ENCODE peak calls at places on chromosomes 16 and 17, in ten cellular contexts. M is progenitor cell of endocrine pancreas; S is body of pancreas; J is fibroblast of the aortic adventitia; E is CD8-positive, alpha-beta T cell; K is endothelial cell of umbilical vein; U is endodermal cell; Y is HFFc6; Q is CD4-positive, alpha-beta T cell; B is epithelial cell of proximal tubule. I is an unnamed sample.

GRCh38 chr16:9148376-9149015 is 57.1 kb downstream of the HAPSTR1 start:
- DNase-seq in M (no peak), S (no peak), J (no peak), E (no peak), K (no peak), U (peak), Y (no peak), Q (no peak), B (no peak), I (no peak)

GRCh38 chr16:1364510-1364909 is 12.8 kb downstream of the GNPTG start:
- DNase-seq in M (no peak), S (no peak), J (no peak), E (no peak), K (no peak), U (no peak), Y (no peak), Q (no peak), B (no peak), I (no peak)

GRCh38 chr17:77416096-77416713 is 275.4 kb downstream of the SEC14L1 start:
- DNase-seq in M (no peak), S (no peak), J (no peak), E (no peak), K (no peak), U (no peak), Y (no peak), Q (no peak), B (no peak), I (no peak)

GRCh38 chr16:57315401-57315800 is 30.9 kb upstream of the PLLP start:
- DNase-seq in M (no peak), S (no peak), J (no peak), E (no peak), K (peak), U (no peak), Y (no peak), Q (no peak), B (no peak), I (no peak)

GRCh38 chr16:84916850-84917249 is 94.5 kb downstream of the ZDHHC7 start:
- DNase-seq in M (no peak), S (no peak), J (no peak), E (no peak), K (no peak), U (no peak), Y (no peak), Q (no peak), B (no peak), I (no peak)

GRCh38 chr17:50094753-50095616 is at the start of gene PDK2:
- DNase-seq in M (peak), S (peak), J (peak), E (peak), K (peak), U (peak), Y (peak), Q (peak), B (no peak), I (peak)

GRCh38 chr16:89581861-89582563 is 6.5 kb downstream of the CPNE7 start:
- DNase-seq in M (no peak), S (peak), J (peak), E (no peak), K (peak), U (no peak), Y (peak), Q (no peak), B (no peak), I (peak)

GRCh38 chr17:4678448-4679026 is 25.4 kb downstream of the PELP1 start:
- DNase-seq in M (no peak), S (peak), J (peak), E (no peak), K (peak), U (no peak), Y (peak), Q (no peak), B (peak), I (peak)

GRCh38 chr17:69485901-69486643 is 71.6 kb downstream of the MAP2K6 start:
- DNase-seq in M (no peak), S (no peak), J (no peak), E (no peak), K (peak), U (no peak), Y (no peak), Q (no peak), B (no peak), I (peak)

GRCh38 chr16:1651509-1652342 is 26.4 kb upstream of the JPT2 start:
- DNase-seq in M (no peak), S (no peak), J (no peak), E (no peak), K (no peak), U (no peak), Y (no peak), Q (no peak), B (no peak), I (peak)

GRCh38 chr17:33560165-33560564 is 267.1 kb upstream of the ASIC2 start:
- DNase-seq in M (no peak), S (no peak), J (peak), E (no peak), K (peak), U (no peak), Y (no peak), Q (no peak), B (no peak), I (peak)

GRCh38 chr17:73030501-73030911 is 62.0 kb downstream of the SLC39A11 start:
- DNase-seq in M (no peak), S (peak), J (peak), E (no peak), K (no peak), U (peak), Y (no peak), Q (no peak), B (peak), I (no peak)

GRCh38 chr17:77254961-77255741 is 114.4 kb downstream of the SEC14L1 start:
- DNase-seq in M (no peak), S (peak), J (peak), E (no peak), K (peak), U (peak), Y (peak), Q (no peak), B (peak), I (peak)

GRCh38 chr17:65677932-65678331 is 116.5 kb upstream of the AXIN2 start:
- DNase-seq in M (no peak), S (no peak), J (no peak), E (no peak), K (no peak), U (no peak), Y (peak), Q (no peak), B (no peak), I (peak)

GRCh38 chr17:11142231-11142630 is 98.8 kb upstream of the SHISA6 start:
- DNase-seq in M (no peak), S (no peak), J (no peak), E (no peak), K (no peak), U (no peak), Y (no peak), Q (no peak), B (no peak), I (no peak)

GRCh38 chr16:27962197-27962596 is 101.3 kb downstream of the GSG1L start:
- DNase-seq in M (no peak), S (no peak), J (no peak), E (no peak), K (no peak), U (no peak), Y (no peak), Q (no peak), B (no peak), I (no peak)

GRCh38 chr17:80862978-80863377 is 128.7 kb upstream of the CHMP6 start:
- DNase-seq in M (no peak), S (no peak), J (no peak), E (no peak), K (no peak), U (no peak), Y (no peak), Q (no peak), B (no peak), I (no peak)

GRCh38 chr16:65000654-65001053 is 121.2 kb downstream of the CDH11 start:
- DNase-seq in M (no peak), S (no peak), J (no peak), E (no peak), K (no peak), U (no peak), Y (no peak), Q (no peak), B (no peak), I (no peak)

GRCh38 chr17:51764387-51764971 is 394.0 kb downstream of the CA10 start:
- DNase-seq in M (peak), S (peak), J (peak), E (peak), K (peak), U (peak), Y (peak), Q (peak), B (peak), I (peak)

GRCh38 chr17:75722076-75722475 is 817 bp downstream of the ITGB4 start:
- DNase-seq in M (no peak), S (peak), J (no peak), E (no peak), K (no peak), U (no peak), Y (no peak), Q (no peak), B (no peak), I (no peak)

GRCh38 chr17:622356-622755 is 92.3 kb downstream of the VPS53 start:
- DNase-seq in M (no peak), S (no peak), J (no peak), E (no peak), K (peak), U (no peak), Y (peak), Q (no peak), B (no peak), I (peak)

GRCh38 chr17:70636517-70637133 is 467.3 kb downstream of the KCNJ2 start:
- DNase-seq in M (no peak), S (peak), J (peak), E (no peak), K (peak), U (no peak), Y (peak), Q (no peak), B (no peak), I (peak)

GRCh38 chr17:61073799-61074513 is 325.7 kb upstream of the TBX2 start:
- DNase-seq in M (no peak), S (no peak), J (no peak), E (no peak), K (no peak), U (no peak), Y (peak), Q (no peak), B (no peak), I (no peak)

GRCh38 chr17:44144966-44145739 is 3.4 kb downstream of the HROB start:
- DNase-seq in M (no peak), S (no peak), J (peak), E (no peak), K (no peak), U (peak), Y (no peak), Q (no peak), B (no peak), I (peak)

GRCh38 chr17:33171931-33172330 is 121.2 kb downstream of the ASIC2 start:
- DNase-seq in M (no peak), S (no peak), J (no peak), E (no peak), K (no peak), U (no peak), Y (no peak), Q (no peak), B (no peak), I (no peak)

GRCh38 chr17:50021681-50022370 is 26.8 kb upstream of the DLX3 start:
- DNase-seq in M (no peak), S (no peak), J (no peak), E (no peak), K (no peak), U (no peak), Y (no peak), Q (no peak), B (no peak), I (no peak)

GRCh38 chr16:85570735-85571562 is 42.2 kb upstream of the GSE1 start:
- DNase-seq in M (no peak), S (peak), J (no peak), E (peak), K (no peak), U (no peak), Y (no peak), Q (no peak), B (no peak), I (no peak)

GRCh38 chr17:4620531-4621101 is 20.9 kb downstream of the ALOX15 start:
- DNase-seq in M (no peak), S (no peak), J (no peak), E (no peak), K (no peak), U (no peak), Y (no peak), Q (no peak), B (no peak), I (no peak)

GRCh38 chr16:70693231-70693671 is 7.4 kb upstream of the MTSS2 start:
- DNase-seq in M (no peak), S (no peak), J (no peak), E (no peak), K (no peak), U (no peak), Y (no peak), Q (no peak), B (no peak), I (no peak)

GRCh38 chr17:56912105-56912999 is 1.5 kb downstream of the TRIM25 start:
- DNase-seq in M (no peak), S (peak), J (peak), E (no peak), K (peak), U (no peak), Y (no peak), Q (no peak), B (no peak), I (peak)

GRCh38 chr17:2694381-2695242 is 17.0 kb downstream of the CLUH start:
- DNase-seq in M (no peak), S (no peak), J (no peak), E (no peak), K (no peak), U (peak), Y (no peak), Q (no peak), B (no peak), I (no peak)

DNA sequence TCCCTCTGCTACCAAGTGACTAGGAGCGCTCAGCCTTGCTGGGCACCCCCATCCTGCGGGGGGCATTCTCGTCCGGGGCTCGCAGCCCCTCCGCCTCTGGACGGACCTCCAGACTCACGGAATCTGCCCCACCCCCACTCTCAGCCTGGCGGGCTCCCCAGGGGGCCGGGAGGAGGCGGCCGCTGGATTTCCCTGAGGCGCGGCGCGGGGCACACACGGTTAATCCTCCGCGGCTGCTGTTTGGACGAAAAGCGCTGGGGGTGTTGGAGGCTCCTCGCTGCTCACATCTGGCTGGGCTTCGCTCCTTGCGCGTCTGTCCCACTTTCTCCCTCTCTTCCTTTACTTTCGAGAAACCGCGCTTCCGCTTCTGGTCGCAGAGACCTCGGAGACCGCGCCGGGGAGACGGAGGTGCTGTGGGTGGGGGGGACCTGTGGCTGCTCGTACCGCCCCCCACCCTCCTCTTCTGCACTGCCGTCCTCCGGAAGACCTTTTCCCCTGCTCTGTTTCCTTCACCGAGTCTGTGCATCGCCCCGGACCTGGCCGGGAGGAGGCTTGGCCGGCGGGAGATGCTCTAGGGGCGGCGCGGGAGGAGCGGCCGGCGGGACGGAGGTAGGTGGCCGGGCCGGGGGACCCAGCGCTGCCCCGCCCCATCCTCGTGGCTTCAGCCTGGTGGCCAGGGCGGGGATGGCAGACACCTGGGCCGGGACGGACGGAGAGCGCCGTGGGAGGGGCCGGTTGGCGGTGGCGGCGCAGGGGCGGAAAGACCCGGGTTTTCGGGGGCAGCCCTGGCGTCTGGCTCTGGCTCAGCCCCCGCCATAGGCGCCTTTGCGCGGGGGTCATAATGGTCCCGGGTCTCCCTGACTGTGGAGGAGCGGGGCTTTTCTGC is at the start of gene C1QTNF1:
- DNase-seq in M (peak), S (peak), J (peak), E (no peak), K (no peak), U (peak), Y (no peak), Q (peak), B (no peak), I (peak)
- TF ChIP-seq CTCF in M (peak), S (peak), J (peak), E (peak), K (peak), U (peak), Y (peak), Q (peak), B (peak), I (peak)

DNA sequence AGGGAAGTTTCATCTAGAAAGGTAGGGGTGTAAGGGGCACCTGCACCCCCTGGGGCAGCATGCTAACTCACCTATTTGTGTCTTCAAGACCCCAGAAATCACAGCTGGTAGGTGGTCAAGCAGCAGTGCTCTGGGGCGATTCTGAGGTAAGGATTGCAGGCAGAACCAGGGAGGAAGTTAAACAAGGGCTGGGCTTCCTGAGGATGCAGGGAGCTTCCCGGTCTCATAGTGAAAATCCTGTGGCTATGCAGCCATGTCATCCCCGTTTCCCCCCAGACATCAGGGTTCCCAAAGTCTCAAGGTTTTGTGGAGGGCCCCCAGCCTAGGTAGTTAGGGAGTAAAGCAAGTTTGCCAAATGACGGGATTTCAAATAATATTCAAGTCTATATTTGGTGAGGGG is 78.5 kb downstream of the C16orf78 start:
- DNase-seq in M (no peak), S (no peak), J (no peak), E (no peak), K (no peak), U (no peak), Y (no peak), Q (no peak), B (no peak), I (no peak)
- TF ChIP-seq CTCF in M (no peak), S (no peak), J (no peak), E (no peak), K (no peak), U (no peak), Y (no peak), Q (no peak), B (no peak), I (no peak)

GRCh38 chr17:74354561-74354960 is 7.1 kb downstream of the BTBD17 start:
- DNase-seq in M (no peak), S (no peak), J (no peak), E (no peak), K (no peak), U (no peak), Y (no peak), Q (no peak), B (no peak), I (no peak)

GRCh38 chr17:74355065-74355464 is 6.6 kb downstream of the BTBD17 start:
- DNase-seq in M (no peak), S (no peak), J (no peak), E (no peak), K (no peak), U (no peak), Y (no peak), Q (no peak), B (no peak), I (no peak)

GRCh38 chr17:74351552-74352210 is 10.0 kb downstream of the BTBD17 start:
- DNase-seq in M (no peak), S (no peak), J (no peak), E (no peak), K (no peak), U (peak), Y (no peak), Q (no peak), B (no peak), I (no peak)

GRCh38 chr17:74354123-74354522 is 7.5 kb downstream of the BTBD17 start:
- DNase-seq in M (peak), S (peak), J (no peak), E (peak), K (no peak), U (peak), Y (no peak), Q (peak), B (no peak), I (no peak)

GRCh38 chr17:74353446-74354060 is 8.1 kb downstream of the BTBD17 start:
- DNase-seq in M (no peak), S (no peak), J (no peak), E (no peak), K (no peak), U (no peak), Y (no peak), Q (no peak), B (no peak), I (no peak)
- TF ChIP-seq CTCF in M (no peak), S (no peak), J (no peak), E (no peak), K (no peak), U (no peak), Y (no peak), Q (no peak), B (no peak), I (no peak)

GRCh38 chr17:58195518-58196123 is 3.1 kb downstream of the EPX start:
- DNase-seq in M (no peak), S (no peak), J (no peak), E (no peak), K (no peak), U (no peak), Y (no peak), Q (no peak), B (no peak), I (no peak)

GRCh38 chr17:58204796-58205195 is 12.3 kb downstream of the EPX start:
- DNase-seq in M (no peak), S (no peak), J (peak), E (no peak), K (no peak), U (no peak), Y (no peak), Q (no peak), B (no peak), I (no peak)

GRCh38 chr17:58196610-58197009 is 4.1 kb downstream of the EPX start:
- DNase-seq in M (no peak), S (no peak), J (no peak), E (no peak), K (no peak), U (no peak), Y (no peak), Q (no peak), B (no peak), I (no peak)

GRCh38 chr17:58202859-58203258 is 10.3 kb downstream of the EPX start:
- DNase-seq in M (no peak), S (no peak), J (no peak), E (no peak), K (no peak), U (no peak), Y (no peak), Q (no peak), B (no peak), I (no peak)

DNA sequence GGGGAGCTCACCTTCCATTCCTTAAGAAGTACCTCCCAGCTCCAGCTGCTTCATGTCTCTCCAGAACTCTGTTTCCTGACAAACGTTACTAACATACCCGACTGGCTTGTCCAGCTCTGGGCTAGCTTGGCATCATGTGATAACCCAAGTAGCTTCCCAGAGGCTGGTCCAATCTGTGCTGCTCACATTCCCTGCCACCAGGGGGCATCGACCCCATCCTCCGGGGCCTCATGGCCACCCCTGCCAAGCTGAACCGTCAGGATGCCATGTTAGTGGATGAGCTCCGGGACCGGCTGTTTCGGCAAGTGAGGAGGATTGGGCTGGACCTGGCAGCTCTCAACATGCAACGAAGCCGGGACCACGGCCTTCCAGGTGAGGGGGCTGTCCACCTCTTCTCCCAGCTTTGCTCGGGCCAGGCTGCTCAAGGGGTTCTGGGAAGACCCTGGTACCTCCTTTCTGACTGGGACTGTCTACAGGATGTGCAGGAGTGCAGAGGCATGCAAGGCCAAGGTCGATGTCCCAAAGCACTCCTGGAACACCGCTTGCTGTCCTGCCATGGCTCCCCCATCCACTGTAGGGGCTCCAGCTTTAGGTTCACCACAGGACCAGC is 7.6 kb downstream of the EPX start:
- DNase-seq in M (peak), S (peak), J (peak), E (peak), K (peak), U (peak), Y (peak), Q (peak), B (no peak), I (peak)
- TF ChIP-seq CTCF in M (peak), S (peak), J (peak), E (peak), K (peak), U (peak), Y (peak), Q (peak), B (peak), I (peak)

DNA sequence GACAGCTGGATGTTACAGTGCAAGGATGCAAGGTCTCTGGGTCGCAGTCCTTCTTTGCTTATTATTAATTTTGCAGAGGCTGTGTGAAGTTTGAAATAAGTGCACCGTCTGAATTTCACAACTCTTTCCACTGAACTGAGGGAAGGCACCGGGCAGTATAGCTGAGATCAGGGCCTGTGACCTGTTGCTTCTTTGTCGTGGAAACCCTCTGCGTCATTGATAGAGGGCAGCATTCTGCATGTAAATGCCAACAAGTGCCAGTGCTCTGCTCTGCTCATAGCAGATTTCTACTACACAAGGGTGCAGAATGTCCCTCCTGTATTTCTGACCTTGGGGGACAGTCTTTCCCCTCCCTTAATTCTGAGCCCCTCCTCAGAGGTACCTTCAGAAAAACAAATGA is 26.0 kb downstream of the CD300LF start:
- DNase-seq in M (no peak), S (peak), J (no peak), E (no peak), K (no peak), U (no peak), Y (no peak), Q (no peak), B (no peak), I (no peak)
- TF ChIP-seq CTCF in M (no peak), S (no peak), J (no peak), E (no peak), K (no peak), U (no peak), Y (no peak), Q (no peak), B (no peak), I (no peak)